ENCODE peak calls at places on chromosomes 5 and 9, in six cellular contexts. I is GM23338, R is PC-3, Y is cardiac muscle cell, A is aorta, C is left ventricle myocardium inferior. Z is an unnamed sample. For H3K4me1, the result is how much of the 10 kb centered on the place peaks cover.

GRCh38 chr5:79130781-79131180 is 19.2 kb downstream of the BHMT start:
- DNase-seq in I (peak), R (no peak), Y (no peak), A (no peak), C (no peak), Z (no peak)

GRCh38 chr9:101716629-101717028 is 21.8 kb downstream of the GRIN3A start:
- DNase-seq in I (no peak), R (no peak), Y (no peak), A (no peak), C (no peak), Z (no peak)

GRCh38 chr9:19922476-19923118 is 133.8 kb upstream of the SLC24A2 start:
- DNase-seq in I (peak), R (peak), Y (peak), A (no peak), C (no peak), Z (peak)

GRCh38 chr9:75033789-75034473 is 5.8 kb upstream of the CARNMT1 start:
- DNase-seq in I (no peak), R (no peak), Y (no peak), A (no peak), C (no peak), Z (no peak)

GRCh38 chr5:88269222-88269771 is 652 bp upstream of the TMEM161B start:
- DNase-seq in I (peak), R (peak), Y (peak), A (no peak), C (no peak), Z (peak)

GRCh38 chr5:144577676-144578075 is 407.0 kb downstream of the KCTD16 start:
- DNase-seq in I (no peak), R (no peak), Y (no peak), A (no peak), C (no peak), Z (no peak)

GRCh38 chr9:109286571-109286977 is 34.3 kb downstream of the EPB41L4B start:
- DNase-seq in I (no peak), R (peak), Y (peak), A (no peak), C (no peak), Z (peak)

GRCh38 chr9:20658677-20659473 is 25.2 kb upstream of the FOCAD start:
- DNase-seq in I (peak), R (peak), Y (peak), A (no peak), C (no peak), Z (no peak)

GRCh38 chr9:21465859-21466518 is 16.1 kb downstream of the IFNE start:
- DNase-seq in I (peak), R (peak), Y (peak), A (no peak), C (no peak), Z (peak)

GRCh38 chr9:82680179-82680935 is 382.6 kb downstream of the RASEF start:
- DNase-seq in I (no peak), R (no peak), Y (no peak), A (no peak), C (no peak), Z (no peak)

GRCh38 chr9:133822439-133823065 is 84.4 kb upstream of the SARDH start:
- DNase-seq in I (no peak), R (no peak), Y (no peak), A (no peak), C (no peak), Z (no peak)

GRCh38 chr9:76690575-76691370 is 73.5 kb upstream of the PCA3 start:
- DNase-seq in I (peak), R (no peak), Y (no peak), A (no peak), C (no peak), Z (no peak)
- H3K4me1 ChIP-seq in I (under half), R (under half), Y (under half), A (under half), C (under half), Z (under half)

GRCh38 chr9:35914307-35914807 is 5.1 kb downstream of the SPAAR start:
- DNase-seq in I (peak), R (no peak), Y (peak), A (peak), C (peak), Z (no peak)
- H3K27ac ChIP-seq in I (no peak), R (no peak), Y (peak), A (no peak), C (peak), Z (no peak)

GRCh38 chr5:1801954-1802295 is 718 bp downstream of the NDUFS6 start:
- DNase-seq in I (peak), R (peak), Y (no peak), A (no peak), C (no peak), Z (peak)

GRCh38 chr5:1801061-1801953 is at the start of gene NDUFS6:
- DNase-seq in I (peak), R (peak), Y (peak), A (peak), C (peak), Z (no peak)

GRCh38 chr5:1799110-1799601 is 481 bp downstream of the MRPL36 start:
- DNase-seq in I (peak), R (no peak), Y (peak), A (no peak), C (no peak), Z (no peak)

GRCh38 chr5:1799602-1800469 is at the start of gene MRPL36:
- DNase-seq in I (peak), R (peak), Y (peak), A (peak), C (peak), Z (peak)

DNA sequence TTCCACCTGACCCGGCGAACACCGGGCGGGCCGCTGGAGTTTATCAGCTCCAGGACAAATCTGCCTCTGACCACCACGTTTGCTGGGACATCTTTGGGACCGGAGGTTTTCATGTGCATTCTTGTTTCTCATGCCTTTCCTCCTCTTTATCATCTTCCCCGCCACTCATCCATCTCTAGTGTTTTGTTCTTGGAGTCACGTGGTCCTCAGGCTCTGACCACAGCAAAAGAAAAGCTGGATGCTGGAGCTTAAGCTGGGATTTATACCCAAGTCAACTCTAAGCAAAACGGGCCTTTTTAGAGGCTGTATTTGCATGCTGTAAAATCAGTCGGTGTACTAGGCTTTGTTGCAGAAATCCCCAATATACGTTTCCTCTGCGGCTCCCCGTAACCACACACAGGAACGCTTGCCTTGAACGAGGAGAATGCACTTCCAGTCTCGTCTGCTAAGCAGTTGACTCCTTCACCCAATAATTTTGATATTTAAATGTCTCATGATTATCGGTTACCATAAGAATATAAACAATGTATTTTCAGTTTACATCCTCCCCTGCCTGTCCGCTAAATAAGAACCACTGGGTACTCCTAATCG is 642 bp upstream of the NDUFS6 start:
- DNase-seq in I (peak), R (peak), Y (peak), A (peak), C (no peak), Z (no peak)
- H3K4me1 ChIP-seq in I (under half), R (under half), Y (under half), A (under half), C (half or more), Z (under half)

DNA sequence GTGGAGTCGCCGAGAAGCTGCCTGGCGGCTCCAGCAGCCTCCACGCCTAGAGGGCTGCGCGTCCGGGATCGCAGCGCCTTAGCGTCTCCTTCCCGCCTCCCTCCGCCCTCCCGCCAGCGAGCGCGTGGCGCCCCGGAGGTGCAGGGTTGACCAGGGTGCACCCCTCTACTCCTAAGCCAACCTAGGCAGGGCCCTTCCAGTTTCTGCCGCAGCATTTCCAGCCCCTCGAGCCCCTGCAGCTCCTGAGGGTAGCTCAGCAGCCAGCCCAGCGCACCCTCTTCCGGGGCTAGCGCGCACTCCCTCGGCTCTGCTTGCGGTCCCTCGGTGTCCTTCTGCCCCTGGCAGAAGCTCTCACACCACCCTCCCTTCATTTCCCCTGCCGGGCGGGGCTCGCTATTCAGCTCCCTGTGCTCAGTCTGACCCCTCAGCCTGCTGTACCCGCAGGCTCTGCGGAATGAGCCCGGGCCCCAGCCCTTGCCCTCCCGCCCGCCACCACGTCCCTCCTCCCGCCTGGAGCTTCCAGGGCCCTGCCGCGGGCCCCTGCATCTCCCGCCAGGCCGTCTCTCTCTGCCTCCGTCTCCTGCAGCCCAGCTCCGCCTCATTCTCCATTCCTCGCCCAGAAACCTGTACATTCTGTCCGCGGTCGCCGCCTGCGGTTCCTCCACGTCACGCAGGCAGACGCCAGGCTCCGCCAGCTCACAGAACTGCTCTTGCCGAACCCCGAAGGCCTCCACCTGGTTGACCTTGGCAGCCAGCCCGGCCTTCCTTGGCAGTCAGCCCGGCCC is 61.8 kb downstream of the SPATA31C2 start:
- DNase-seq in I (peak), R (peak), Y (peak), A (peak), C (peak), Z (peak)
- H3K27ac ChIP-seq in I (no peak), R (peak), Y (no peak), A (no peak), C (peak), Z (peak)